ENCODE peak calls at places on chromosomes 13 and 19, in nine cellular contexts. One of them, this sample, is unnamed.

GRCh38 chr13:106865706-106866288 is 297.9 kb upstream of the ARGLU1 start:
- DNase-seq in hepatic stellate cell: no peak
- DNase-seq in HTR-8/SVneo: no peak
- DNase-seq in upper lobe of right lung: no peak
- DNase-seq in epithelial cell of prostate: no peak
- DNase-seq in activated T-cell treated with anti-CD3 and anti-CD28 coated beads for 1 hour: no peak
- DNase-seq in glutamatergic neuron: no peak
- DNase-seq in KBM-7: peak; percentile 87
- DNase-seq in GF-D8: no peak
- DNase-seq in this sample: no peak

GRCh38 chr13:39956036-39956435 is 300.6 kb downstream of the COG6 start:
- DNase-seq in hepatic stellate cell: no peak
- DNase-seq in HTR-8/SVneo: no peak
- DNase-seq in upper lobe of right lung: no peak
- DNase-seq in epithelial cell of prostate: no peak
- DNase-seq in activated T-cell treated with anti-CD3 and anti-CD28 coated beads for 1 hour: no peak
- DNase-seq in glutamatergic neuron: no peak
- DNase-seq in KBM-7: no peak
- DNase-seq in GF-D8: no peak
- DNase-seq in this sample: no peak

GRCh38 chr13:48123827-48124226 is 28.9 kb upstream of the MED4 start:
- DNase-seq in hepatic stellate cell: no peak
- DNase-seq in HTR-8/SVneo: no peak
- DNase-seq in upper lobe of right lung: no peak
- DNase-seq in epithelial cell of prostate: no peak
- DNase-seq in activated T-cell treated with anti-CD3 and anti-CD28 coated beads for 1 hour: no peak
- DNase-seq in glutamatergic neuron: no peak
- DNase-seq in KBM-7: no peak
- DNase-seq in GF-D8: no peak
- DNase-seq in this sample: no peak

GRCh38 chr13:113152894-113153809 is 5.3 kb upstream of the PROZ start:
- DNase-seq in hepatic stellate cell: peak; percentile 57
- DNase-seq in HTR-8/SVneo: no peak
- DNase-seq in upper lobe of right lung: peak; percentile 74
- DNase-seq in epithelial cell of prostate: no peak
- DNase-seq in activated T-cell treated with anti-CD3 and anti-CD28 coated beads for 1 hour: no peak
- DNase-seq in glutamatergic neuron: peak; percentile 38
- DNase-seq in KBM-7: no peak
- DNase-seq in GF-D8: no peak
- DNase-seq in this sample: peak; percentile 39

GRCh38 chr13:86725105-86725504 is 925.9 kb upstream of the SLITRK6 start:
- DNase-seq in hepatic stellate cell: no peak
- DNase-seq in HTR-8/SVneo: no peak
- DNase-seq in upper lobe of right lung: no peak
- DNase-seq in epithelial cell of prostate: no peak
- DNase-seq in activated T-cell treated with anti-CD3 and anti-CD28 coated beads for 1 hour: no peak
- DNase-seq in glutamatergic neuron: peak; percentile 27
- DNase-seq in KBM-7: peak; percentile 21
- DNase-seq in GF-D8: no peak
- DNase-seq in this sample: no peak

GRCh38 chr13:50410921-50411712 is 395.9 kb downstream of the KCNRG start:
- DNase-seq in hepatic stellate cell: peak; percentile 73
- DNase-seq in HTR-8/SVneo: peak; percentile 48
- DNase-seq in upper lobe of right lung: no peak
- DNase-seq in epithelial cell of prostate: no peak
- DNase-seq in activated T-cell treated with anti-CD3 and anti-CD28 coated beads for 1 hour: no peak
- DNase-seq in glutamatergic neuron: no peak
- DNase-seq in KBM-7: no peak
- DNase-seq in GF-D8: no peak
- DNase-seq in this sample: no peak

GRCh38 chr19:48351341-48351752 is 12.4 kb downstream of the TMEM143 start:
- DNase-seq in hepatic stellate cell: peak; percentile 77
- DNase-seq in HTR-8/SVneo: peak; percentile 65
- DNase-seq in upper lobe of right lung: peak; percentile 91
- DNase-seq in epithelial cell of prostate: no peak
- DNase-seq in activated T-cell treated with anti-CD3 and anti-CD28 coated beads for 1 hour: peak; percentile 82
- DNase-seq in glutamatergic neuron: peak; percentile 89
- DNase-seq in KBM-7: peak; percentile 79
- DNase-seq in GF-D8: no peak
- DNase-seq in this sample: peak; percentile 19

GRCh38 chr13:20080377-20081164 is 80.3 kb downstream of the GJA3 start:
- DNase-seq in hepatic stellate cell: no peak
- DNase-seq in HTR-8/SVneo: no peak
- DNase-seq in upper lobe of right lung: no peak
- DNase-seq in epithelial cell of prostate: no peak
- DNase-seq in activated T-cell treated with anti-CD3 and anti-CD28 coated beads for 1 hour: no peak
- DNase-seq in glutamatergic neuron: no peak
- DNase-seq in KBM-7: no peak
- DNase-seq in GF-D8: no peak
- DNase-seq in this sample: no peak

GRCh38 chr13:99380402-99380801 is 73.2 kb upstream of the GPR183 start:
- DNase-seq in hepatic stellate cell: no peak
- DNase-seq in HTR-8/SVneo: no peak
- DNase-seq in upper lobe of right lung: no peak
- DNase-seq in epithelial cell of prostate: no peak
- DNase-seq in activated T-cell treated with anti-CD3 and anti-CD28 coated beads for 1 hour: no peak
- DNase-seq in glutamatergic neuron: no peak
- DNase-seq in KBM-7: no peak
- DNase-seq in GF-D8: no peak
- DNase-seq in this sample: no peak

GRCh38 chr13:34223984-34224383 is 406.0 kb downstream of the RFC3 start:
- DNase-seq in hepatic stellate cell: no peak
- DNase-seq in HTR-8/SVneo: no peak
- DNase-seq in upper lobe of right lung: no peak
- DNase-seq in epithelial cell of prostate: no peak
- DNase-seq in activated T-cell treated with anti-CD3 and anti-CD28 coated beads for 1 hour: no peak
- DNase-seq in glutamatergic neuron: no peak
- DNase-seq in KBM-7: no peak
- DNase-seq in GF-D8: no peak
- DNase-seq in this sample: no peak

GRCh38 chr19:6252066-6252465 is 27.7 kb downstream of the MLLT1 start:
- DNase-seq in hepatic stellate cell: no peak
- DNase-seq in HTR-8/SVneo: no peak
- DNase-seq in upper lobe of right lung: no peak
- DNase-seq in epithelial cell of prostate: no peak
- DNase-seq in activated T-cell treated with anti-CD3 and anti-CD28 coated beads for 1 hour: no peak
- DNase-seq in glutamatergic neuron: no peak
- DNase-seq in KBM-7: no peak
- DNase-seq in GF-D8: no peak
- DNase-seq in this sample: no peak

GRCh38 chr19:405138-405965 is 3.6 kb downstream of the C2CD4C start:
- DNase-seq in hepatic stellate cell: no peak
- DNase-seq in HTR-8/SVneo: no peak
- DNase-seq in upper lobe of right lung: peak; percentile 60
- DNase-seq in epithelial cell of prostate: no peak
- DNase-seq in activated T-cell treated with anti-CD3 and anti-CD28 coated beads for 1 hour: no peak
- DNase-seq in glutamatergic neuron: peak; percentile 42
- DNase-seq in KBM-7: no peak
- DNase-seq in GF-D8: no peak
- DNase-seq in this sample: no peak

GRCh38 chr13:32947886-32948285 is 68.3 kb upstream of the KL start:
- DNase-seq in hepatic stellate cell: no peak
- DNase-seq in HTR-8/SVneo: no peak
- DNase-seq in upper lobe of right lung: no peak
- DNase-seq in epithelial cell of prostate: no peak
- DNase-seq in activated T-cell treated with anti-CD3 and anti-CD28 coated beads for 1 hour: no peak
- DNase-seq in glutamatergic neuron: peak; percentile 49
- DNase-seq in KBM-7: no peak
- DNase-seq in GF-D8: no peak
- DNase-seq in this sample: peak; percentile 40

GRCh38 chr13:75872970-75873369 is 236.8 kb downstream of the LMO7 start:
- DNase-seq in hepatic stellate cell: no peak
- DNase-seq in HTR-8/SVneo: no peak
- DNase-seq in upper lobe of right lung: no peak
- DNase-seq in epithelial cell of prostate: no peak
- DNase-seq in activated T-cell treated with anti-CD3 and anti-CD28 coated beads for 1 hour: no peak
- DNase-seq in glutamatergic neuron: no peak
- DNase-seq in KBM-7: peak; percentile 60
- DNase-seq in GF-D8: no peak
- DNase-seq in this sample: no peak

GRCh38 chr19:46704379-46705076 is 12.4 kb downstream of the PRKD2 start:
- DNase-seq in hepatic stellate cell: peak; percentile 83
- DNase-seq in HTR-8/SVneo: peak; percentile 71
- DNase-seq in upper lobe of right lung: peak; percentile 90
- DNase-seq in epithelial cell of prostate: no peak
- DNase-seq in activated T-cell treated with anti-CD3 and anti-CD28 coated beads for 1 hour: peak; percentile 96
- DNase-seq in glutamatergic neuron: peak; percentile 91
- DNase-seq in KBM-7: peak; percentile 80
- DNase-seq in GF-D8: no peak
- DNase-seq in this sample: no peak

GRCh38 chr13:70237131-70237530 is 128.9 kb upstream of the KLHL1 start:
- DNase-seq in hepatic stellate cell: no peak
- DNase-seq in HTR-8/SVneo: no peak
- DNase-seq in upper lobe of right lung: no peak
- DNase-seq in epithelial cell of prostate: no peak
- DNase-seq in activated T-cell treated with anti-CD3 and anti-CD28 coated beads for 1 hour: no peak
- DNase-seq in glutamatergic neuron: no peak
- DNase-seq in KBM-7: no peak
- DNase-seq in GF-D8: no peak
- DNase-seq in this sample: no peak

GRCh38 chr13:110474713-110475112 is 86.8 kb downstream of the RAB20 start:
- DNase-seq in hepatic stellate cell: no peak
- DNase-seq in HTR-8/SVneo: no peak
- DNase-seq in upper lobe of right lung: no peak
- DNase-seq in epithelial cell of prostate: no peak
- DNase-seq in activated T-cell treated with anti-CD3 and anti-CD28 coated beads for 1 hour: no peak
- DNase-seq in glutamatergic neuron: no peak
- DNase-seq in KBM-7: no peak
- DNase-seq in GF-D8: no peak
- DNase-seq in this sample: no peak

This sample was measured in anterior cingulate cortex.